ENCODE peak calls at places on chromosomes 5 and 9, in six cellular contexts. One of them, this sample, is unnamed.
A peak's percentile ranks its signal among the peaks of the same experiment; 100 is the strongest.

GRCh38 chr5:139658928-139659667 is 10.9 kb downstream of the CXXC5 start:
- DNase-seq in Calu3: no peak
- DNase-seq in cardiac muscle cell: peak; percentile 58
- DNase-seq in MM.1S: no peak
- DNase-seq in amygdala: no peak
- DNase-seq in fibroblast of lung: peak; percentile 60
- DNase-seq in this sample: peak; percentile 78

GRCh38 chr5:157862183-157862851 is 3.4 kb upstream of the CLINT1 start:
- DNase-seq in amygdala: no peak
- DNase-seq in MM.1S: peak; percentile 62
- DNase-seq in fibroblast of lung: no peak
- DNase-seq in Calu3: no peak
- DNase-seq in cardiac muscle cell: no peak
- DNase-seq in this sample: no peak

GRCh38 chr9:113579270-113580040 is 115.9 kb downstream of the RGS3 start:
- DNase-seq in amygdala: no peak
- DNase-seq in cardiac muscle cell: no peak
- DNase-seq in Calu3: no peak
- DNase-seq in fibroblast of lung: no peak
- DNase-seq in MM.1S: peak; percentile 42
- DNase-seq in this sample: peak; percentile 35

GRCh38 chr9:99354104-99354503 is 132.0 kb downstream of the SEC61B start:
- DNase-seq in fibroblast of lung: peak; percentile 61
- DNase-seq in Calu3: no peak
- DNase-seq in MM.1S: no peak
- DNase-seq in amygdala: no peak
- DNase-seq in cardiac muscle cell: no peak
- DNase-seq in this sample: peak; percentile 78

GRCh38 chr5:114192108-114192507 is 169.8 kb upstream of the KCNN2 start:
- DNase-seq in Calu3: no peak
- DNase-seq in fibroblast of lung: peak; percentile 51
- DNase-seq in amygdala: no peak
- DNase-seq in MM.1S: no peak
- DNase-seq in cardiac muscle cell: no peak
- DNase-seq in this sample: no peak

GRCh38 chr5:83370957-83371356 is 100.6 kb upstream of the VCAN start:
- DNase-seq in MM.1S: no peak
- DNase-seq in Calu3: no peak
- DNase-seq in amygdala: no peak
- DNase-seq in fibroblast of lung: no peak
- DNase-seq in cardiac muscle cell: no peak
- DNase-seq in this sample: no peak

GRCh38 chr5:36090033-36090432 is 23.4 kb upstream of the UGT3A2 start:
- DNase-seq in fibroblast of lung: peak; percentile 11
- DNase-seq in amygdala: no peak
- DNase-seq in Calu3: no peak
- DNase-seq in MM.1S: peak; percentile 53
- DNase-seq in cardiac muscle cell: peak; percentile 17
- DNase-seq in this sample: peak; percentile 13

GRCh38 chr9:127181315-127181580 is 58.8 kb upstream of the ANGPTL2 start:
- DNase-seq in MM.1S: no peak
- DNase-seq in cardiac muscle cell: no peak
- DNase-seq in amygdala: no peak
- DNase-seq in fibroblast of lung: no peak
- DNase-seq in Calu3: no peak
- DNase-seq in this sample: no peak

This sample was measured in fibroblast of gingiva.